ENCODE peak calls at places on chromosome 11, in four cellular contexts. S, G, D and B are unnamed samples.

GRCh38 chr11:112555491-112556364 is 295.1 kb upstream of the PLET1 start:
- DNase-seq in S (peak; percentile 54), D (peak; percentile 80), G (peak; percentile 52), B (no peak)

GRCh38 chr11:69879734-69880005 is 60.5 kb upstream of the FGF3 start:
- DNase-seq in D (no peak), G (no peak), S (no peak), B (peak; percentile 37)

GRCh38 chr11:73143126-73143838 is 1.2 kb upstream of the FCHSD2 start:
- DNase-seq in S (no peak), D (no peak), G (no peak), B (peak; percentile 16)

GRCh38 chr11:116887909-116888556 is 50.6 kb upstream of the APOA1 start:
- DNase-seq in G (peak; percentile 46), S (no peak), D (no peak), B (no peak)

GRCh38 chr11:73350908-73351636 is 25.1 kb upstream of the RELT start:
- DNase-seq in D (peak; percentile 85), S (peak; percentile 67), G (peak; percentile 92), B (no peak)

GRCh38 chr11:112374486-112375140 is 114.0 kb upstream of the PLET1 start:
- DNase-seq in G (no peak), S (no peak), D (no peak), B (no peak)

GRCh38 chr11:64865286-64866172 is 12.9 kb downstream of the EHD1 start:
- DNase-seq in G (peak; percentile 50), D (no peak), S (no peak), B (no peak)

GRCh38 chr11:77062924-77063323 is 3.8 kb upstream of the CAPN5 start:
- DNase-seq in D (no peak), S (no peak), G (no peak), B (peak; percentile 35)

GRCh38 chr11:74004694-74005615 is 3.9 kb downstream of the UCP3 start:
- DNase-seq in S (peak; percentile 93), D (no peak), G (no peak), B (peak; percentile 67)

GRCh38 chr11:36271794-36272409 is 17.3 kb downstream of the COMMD9 start:
- DNase-seq in G (no peak), S (no peak), D (peak; percentile 33), B (no peak)

GRCh38 chr11:70627219-70627618 is 228.9 kb downstream of the CTTN start:
- DNase-seq in D (no peak), G (no peak), S (no peak), B (no peak)

GRCh38 chr11:44005956-44006355 is 41.8 kb upstream of the ACCSL start:
- DNase-seq in D (no peak), G (no peak), S (no peak), B (peak; percentile 64)

GRCh38 chr11:110431212-110432073 is 1.7 kb downstream of the FDX1 start:
- DNase-seq in G (peak; percentile 3), S (peak; percentile 13), D (no peak), B (no peak)

GRCh38 chr11:105673089-105673488 is 63.2 kb downstream of the GRIA4 start:
- DNase-seq in D (peak; percentile 57), G (peak; percentile 2), S (no peak), B (no peak)

GRCh38 chr11:77406396-77406795 is 67.5 kb downstream of the PAK1 start:
- DNase-seq in D (no peak), S (no peak), G (no peak), B (no peak)

GRCh38 chr11:70476669-70477068 is 78.3 kb downstream of the CTTN start:
- DNase-seq in S (no peak), G (peak; percentile 14), D (no peak), B (no peak)

GRCh38 chr11:72319261-72319660 is 75.3 kb upstream of the PHOX2A start:
- DNase-seq in D (no peak), S (no peak), G (no peak), B (no peak)

GRCh38 chr11:71189768-71190315 is 62.5 kb downstream of the SHANK2 start:
- DNase-seq in D (no peak), S (no peak), G (no peak), B (no peak)

GRCh38 chr11:111565111-111565720 is 24.7 kb downstream of the LAYN start:
- DNase-seq in S (peak; percentile 44), D (peak; percentile 74), G (peak; percentile 61), B (no peak)